ENCODE peak calls at places on chromosomes 13 and 19, in five cellular contexts. B, C, T, A and Q are unnamed samples.

GRCh38 chr13:21395953-21396352 is 63.1 kb downstream of the ZDHHC20 start:
- DNase-seq in A (no peak), T (no peak), C (no peak), B (no peak), Q (no peak)

GRCh38 chr19:7522923-7523667 is 671 bp downstream of the MCOLN1 start:
- DNase-seq in C (no peak), B (no peak), T (no peak), A (no peak), Q (no peak)

GRCh38 chr19:47469719-47470118 is 2.0 kb downstream of the SLC8A2 start:
- DNase-seq in C (no peak), T (no peak), A (no peak), B (no peak), Q (no peak)

GRCh38 chr19:4694211-4694987 is 24.3 kb upstream of the MYDGF start:
- DNase-seq in T (peak; percentile 72), B (peak; percentile 94), A (no peak), C (peak; percentile 96), Q (peak; percentile 87)

GRCh38 chr13:30880151-30880551 is 25.9 kb upstream of the MEDAG start:
- DNase-seq in C (peak; percentile 16), T (no peak), B (no peak), A (no peak), Q (no peak)

GRCh38 chr19:35449347-35450043 is 1.4 kb downstream of the FFAR2 start:
- DNase-seq in A (no peak), B (no peak), T (no peak), C (no peak), Q (no peak)

GRCh38 chr19:1315470-1316166 is 29.9 kb downstream of the EFNA2 start:
- DNase-seq in B (no peak), A (peak; percentile 86), C (peak; percentile 8), T (no peak), Q (no peak)

GRCh38 chr19:43132696-43133095 is 50.2 kb upstream of the PSG2 start:
- DNase-seq in B (no peak), T (no peak), C (no peak), A (no peak), Q (no peak)

GRCh38 chr13:106038752-106039151 is 496.7 kb downstream of the EFNB2 start:
- DNase-seq in B (peak; percentile 65), C (peak; percentile 76), A (no peak), T (no peak), Q (peak; percentile 79)

GRCh38 chr19:51122112-51122981 is 2.4 kb upstream of the SIGLEC9 start:
- DNase-seq in B (no peak), A (no peak), C (peak; percentile 38), T (no peak), Q (no peak)

GRCh38 chr19:48918801-48919247 is 14.7 kb upstream of the DHDH start:
- DNase-seq in A (peak; percentile 90), B (no peak), C (no peak), T (no peak), Q (no peak)

GRCh38 chr19:47094557-47095517 is 18.7 kb downstream of the ZC3H4 start:
- DNase-seq in B (no peak), A (peak; percentile 34), C (no peak), T (no peak), Q (no peak)

GRCh38 chr19:58317481-58318072 is 9.2 kb upstream of the ZSCAN22 start:
- DNase-seq in B (peak; percentile 26), T (no peak), C (peak; percentile 11), A (peak; percentile 68), Q (no peak)

GRCh38 chr13:85266331-85266730 is 532.9 kb downstream of the SLITRK6 start:
- DNase-seq in C (no peak), A (peak; percentile 53), B (no peak), T (no peak), Q (no peak)

GRCh38 chr13:76856141-76856571 is 30.0 kb downstream of the KCTD12 start:
- DNase-seq in C (peak; percentile 56), B (peak; percentile 38), T (no peak), A (no peak), Q (peak; percentile 49)

GRCh38 chr19:55690769-55691545 is 15.9 kb downstream of the EPN1 start:
- DNase-seq in C (no peak), A (no peak), B (no peak), T (no peak), Q (no peak)

GRCh38 chr13:27599096-27599495 is 21.2 kb downstream of the LNX2 start:
- DNase-seq in C (no peak), T (no peak), B (no peak), A (no peak), Q (no peak)

GRCh38 chr19:51301266-51301665 is 10.2 kb upstream of the IGLON5 start:
- DNase-seq in T (no peak), B (no peak), A (no peak), C (no peak), Q (no peak)

GRCh38 chr19:51295382-51296126 is 15.9 kb upstream of the IGLON5 start:
- DNase-seq in T (no peak), C (no peak), B (no peak), A (peak; percentile 88), Q (no peak)

GRCh38 chr13:30607908-30608307 is 9.8 kb upstream of the USPL1 start:
- DNase-seq in A (no peak), C (no peak), T (no peak), B (no peak), Q (no peak)

GRCh38 chr13:46598140-46598819 is 45.3 kb downstream of the LRCH1 start:
- DNase-seq in B (no peak), A (no peak), T (no peak), C (no peak), Q (no peak)

GRCh38 chr13:32595306-32595705 is 9.1 kb downstream of the PDS5B start:
- DNase-seq in A (no peak), B (no peak), T (no peak), C (no peak), Q (no peak)

GRCh38 chr19:38355728-38356725 is 18.3 kb upstream of the PSMD8 start:
- DNase-seq in B (no peak), C (no peak), T (no peak), A (no peak), Q (no peak)

GRCh38 chr19:38359242-38360021 is 14.9 kb upstream of the PSMD8 start:
- DNase-seq in T (no peak), A (no peak), C (no peak), B (no peak), Q (no peak)

GRCh38 chr19:38360839-38361631 is 13.3 kb upstream of the PSMD8 start:
- DNase-seq in C (no peak), A (no peak), B (no peak), T (no peak), Q (no peak)

GRCh38 chr19:38360351-38360750 is 14.0 kb upstream of the PSMD8 start:
- DNase-seq in C (no peak), A (no peak), T (no peak), B (no peak), Q (no peak)

GRCh38 chr19:38358071-38358470 is 16.3 kb upstream of the PSMD8 start:
- DNase-seq in T (no peak), A (no peak), C (no peak), B (no peak), Q (no peak)
- H3K4me3 ChIP-seq in T (no peak overlapping the region), A (no peak overlapping the region), C (no peak overlapping the region), B (no peak overlapping the region), Q (no peak overlapping the region)

GRCh38 chr13:113860579-113861432 is 3.1 kb downstream of the GAS6 start:
- DNase-seq in C (no peak), T (peak; percentile 72), B (no peak), A (peak; percentile 94), Q (no peak)
- H3K4me3 ChIP-seq in C (no peak overlapping the region), T (no peak overlapping the region), B (peak overlapping the region; percentile 69), A (peak overlapping the region; percentile 68), Q (no peak overlapping the region)

GRCh38 chr19:12648088-12648487 is 18.5 kb downstream of the MAN2B1 start:
- DNase-seq in T (no peak), A (peak; percentile 71), C (no peak), B (no peak), Q (no peak)
- H3K4me3 ChIP-seq in T (peak overlapping the region; percentile 4), A (no peak overlapping the region), C (peak overlapping the region; percentile 9), B (peak overlapping the region; percentile 12), Q (no peak overlapping the region)

GRCh38 chr19:41864374-41864773 is 4.3 kb downstream of the RPS19 start:
- DNase-seq in T (no peak), B (no peak), C (no peak), A (no peak), Q (no peak)
- H3K4me3 ChIP-seq in T (no peak overlapping the region), B (no peak overlapping the region), C (no peak overlapping the region), A (peak overlapping the region; percentile 57), Q (no peak overlapping the region)

GRCh38 chr13:79749556-79749955 is 268.6 kb downstream of the NDFIP2 start:
- DNase-seq in B (no peak), T (no peak), C (no peak), A (no peak), Q (no peak)
- H3K4me3 ChIP-seq in B (no peak overlapping the region), T (no peak overlapping the region), C (no peak overlapping the region), A (no peak overlapping the region), Q (no peak overlapping the region)

GRCh38 chr19:18659281-18660050 is 22.6 kb downstream of the KLHL26 start:
- DNase-seq in C (no peak), B (no peak), A (peak; percentile 42), T (peak; percentile 53), Q (no peak)
- H3K4me3 ChIP-seq in C (no peak overlapping the region), B (no peak overlapping the region), A (no peak overlapping the region), T (no peak overlapping the region), Q (no peak overlapping the region)

GRCh38 chr19:17829855-17830566 is 8.7 kb upstream of the INSL3 start:
- DNase-seq in B (no peak), A (peak; percentile 96), T (no peak), C (peak; percentile 14), Q (no peak)
- H3K4me3 ChIP-seq in B (peak overlapping the region; percentile 18), A (peak overlapping the region; percentile 89), T (no peak overlapping the region), C (peak overlapping the region; percentile 35), Q (no peak overlapping the region)

DNA sequence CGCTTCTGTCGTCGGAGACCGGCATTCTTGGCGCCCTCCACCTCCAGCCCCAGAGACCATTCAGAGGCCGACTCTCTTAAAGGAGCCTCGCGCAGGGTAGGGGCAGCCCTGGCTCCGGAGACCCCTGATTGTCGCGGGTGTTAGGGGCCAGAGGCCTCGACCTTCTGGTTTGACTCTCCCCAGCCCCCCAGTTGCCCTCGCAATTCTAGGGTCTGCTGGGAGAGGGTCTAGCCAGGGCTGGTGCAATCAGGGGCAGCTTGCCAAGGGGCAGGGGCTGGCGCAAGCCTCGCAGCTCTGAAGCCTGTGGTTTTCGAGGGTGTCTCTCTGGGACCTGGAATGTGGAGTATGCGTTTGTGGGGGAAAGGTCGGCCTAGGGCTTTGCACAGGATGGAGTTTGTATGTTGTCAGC is 1.6 kb upstream of the SLC7A10 start:
- DNase-seq in A (peak; percentile 68), B (no peak), T (no peak), C (peak; percentile 16), Q (no peak)
- H3K4me3 ChIP-seq in A (no peak overlapping the region), B (no peak overlapping the region), T (no peak overlapping the region), C (no peak overlapping the region), Q (no peak overlapping the region)